ENCODE peak calls at places on chromosomes 16 and 17, in ten cellular contexts. D, E, U, G, T, M, Z, K, C and P are unnamed samples.

GRCh38 chr17:81329927-81330883 is 35.1 kb upstream of the SLC38A10 start:
- DNase-seq in D (no peak), E (no peak), U (no peak), G (no peak), T (no peak), M (no peak), Z (no peak), K (no peak), C (peak), P (peak)

GRCh38 chr16:63315229-63315628 is 1279.0 kb upstream of the CDH8 start:
- DNase-seq in D (no peak), E (peak), U (no peak), G (no peak), T (no peak), M (no peak), Z (no peak), K (no peak), C (peak), P (peak)

GRCh38 chr17:76293106-76293505 is 15.0 kb downstream of the QRICH2 start:
- DNase-seq in D (no peak), E (no peak), U (no peak), G (no peak), T (no peak), M (no peak), Z (no peak), K (no peak), C (no peak), P (no peak)

GRCh38 chr17:32516450-32516849 is 29.7 kb downstream of the CDK5R1 start:
- DNase-seq in D (no peak), E (no peak), U (no peak), G (no peak), T (no peak), M (no peak), Z (no peak), K (no peak), C (no peak), P (no peak)

GRCh38 chr16:4244881-4245280 is 3.0 kb upstream of the SRL start:
- DNase-seq in D (no peak), E (no peak), U (no peak), G (no peak), T (no peak), M (no peak), Z (no peak), K (no peak), C (no peak), P (no peak)

GRCh38 chr17:30112794-30113193 is 3.8 kb upstream of the NSRP1 start:
- DNase-seq in D (no peak), E (no peak), U (no peak), G (no peak), T (no peak), M (no peak), Z (no peak), K (no peak), C (no peak), P (no peak)

GRCh38 chr17:7293131-7293557 is 1.3 kb downstream of the YBX2 start:
- DNase-seq in D (peak), E (no peak), U (no peak), G (no peak), T (no peak), M (no peak), Z (no peak), K (no peak), C (no peak), P (no peak)

GRCh38 chr16:5042574-5043171 is 8.9 kb upstream of the NAGPA start:
- DNase-seq in D (no peak), E (no peak), U (no peak), G (no peak), T (no peak), M (no peak), Z (no peak), K (no peak), C (peak), P (peak)

GRCh38 chr17:62761884-62762283 is 46.2 kb downstream of the MARCHF10 start:
- DNase-seq in D (no peak), E (no peak), U (no peak), G (no peak), T (no peak), M (no peak), Z (peak), K (no peak), C (no peak), P (no peak)

GRCh38 chr17:2624292-2624731 is 30.9 kb downstream of the PAFAH1B1 start:
- DNase-seq in D (no peak), E (no peak), U (no peak), G (no peak), T (no peak), M (no peak), Z (no peak), K (no peak), C (no peak), P (no peak)

GRCh38 chr17:51256101-51256500 is 3.7 kb downstream of the MBTD1 start:
- DNase-seq in D (no peak), E (no peak), U (no peak), G (no peak), T (no peak), M (no peak), Z (no peak), K (no peak), C (peak), P (peak)

GRCh38 chr16:4052801-4053662 is 63.2 kb downstream of the ADCY9 start:
- DNase-seq in D (peak), E (peak), U (no peak), G (peak), T (no peak), M (no peak), Z (peak), K (no peak), C (no peak), P (no peak)

GRCh38 chr17:33322063-33322462 is 29.0 kb upstream of the ASIC2 start:
- DNase-seq in D (no peak), E (no peak), U (no peak), G (no peak), T (no peak), M (no peak), Z (no peak), K (no peak), C (no peak), P (no peak)

GRCh38 chr16:85413713-85414663 is 199.1 kb upstream of the GSE1 start:
- DNase-seq in D (no peak), E (no peak), U (no peak), G (peak), T (no peak), M (no peak), Z (no peak), K (no peak), C (no peak), P (no peak)

GRCh38 chr17:45809484-45809883 is 25.4 kb downstream of the CRHR1 start:
- DNase-seq in D (no peak), E (no peak), U (no peak), G (no peak), T (no peak), M (no peak), Z (no peak), K (no peak), C (no peak), P (no peak)

GRCh38 chr17:68178831-68179230 is 69.0 kb upstream of the AMZ2 start:
- DNase-seq in D (no peak), E (no peak), U (no peak), G (no peak), T (no peak), M (no peak), Z (no peak), K (no peak), C (no peak), P (no peak)

GRCh38 chr17:61579961-61580360 is 11.1 kb downstream of the NACA2 start:
- DNase-seq in D (peak), E (no peak), U (no peak), G (no peak), T (no peak), M (no peak), Z (peak), K (no peak), C (peak), P (peak)

GRCh38 chr17:7840875-7841274 is 6.9 kb downstream of the KDM6B start:
- DNase-seq in D (no peak), E (no peak), U (no peak), G (no peak), T (no peak), M (no peak), Z (no peak), K (no peak), C (no peak), P (no peak)

GRCh38 chr17:81162491-81162890 is 2.8 kb upstream of the PVALEF start:
- DNase-seq in D (no peak), E (no peak), U (no peak), G (no peak), T (no peak), M (no peak), Z (no peak), K (no peak), C (no peak), P (no peak)

GRCh38 chr17:64155090-64155630 is 25.2 kb upstream of the ERN1 start:
- DNase-seq in D (no peak), E (no peak), U (no peak), G (no peak), T (no peak), M (no peak), Z (no peak), K (no peak), C (no peak), P (no peak)

GRCh38 chr17:41639492-41640473 is 15.4 kb upstream of the KRT17 start:
- DNase-seq in D (peak), E (no peak), U (no peak), G (no peak), T (no peak), M (no peak), Z (no peak), K (no peak), C (no peak), P (peak)

GRCh38 chr16:27432600-27432957 is 30.6 kb downstream of the IL21R start:
- DNase-seq in D (peak), E (no peak), U (no peak), G (no peak), T (no peak), M (no peak), Z (no peak), K (no peak), C (no peak), P (no peak)

GRCh38 chr16:68147438-68147837 is 62.3 kb downstream of the NFATC3 start:
- DNase-seq in D (no peak), E (no peak), U (no peak), G (no peak), T (no peak), M (no peak), Z (no peak), K (no peak), C (no peak), P (no peak)

GRCh38 chr16:22188595-22189442 is 17.3 kb upstream of the EEF2K start:
- DNase-seq in D (peak), E (peak), U (peak), G (peak), T (peak), M (peak), Z (peak), K (peak), C (peak), P (peak)

GRCh38 chr16:2854700-2855309 is 3.2 kb downstream of the PRSS22 start:
- DNase-seq in D (no peak), E (no peak), U (no peak), G (no peak), T (no peak), M (no peak), Z (no peak), K (no peak), C (no peak), P (no peak)

GRCh38 chr16:68073902-68074760 is 11.0 kb upstream of the NFATC3 start:
- DNase-seq in D (no peak), E (no peak), U (no peak), G (no peak), T (no peak), M (no peak), Z (no peak), K (no peak), C (no peak), P (no peak)

GRCh38 chr17:67555855-67556254 is 161.9 kb upstream of the NOL11 start:
- DNase-seq in D (no peak), E (no peak), U (no peak), G (no peak), T (no peak), M (no peak), Z (no peak), K (no peak), C (no peak), P (no peak)

GRCh38 chr16:89102035-89102776 is 8.6 kb downstream of the ACSF3 start:
- DNase-seq in D (no peak), E (no peak), U (no peak), G (peak), T (no peak), M (no peak), Z (no peak), K (no peak), C (no peak), P (no peak)

GRCh38 chr16:24152826-24153225 is 103.3 kb upstream of the CACNG3 start:
- DNase-seq in D (no peak), E (no peak), U (no peak), G (no peak), T (no peak), M (no peak), Z (no peak), K (no peak), C (peak), P (no peak)

GRCh38 chr16:82091225-82091624 is 56.2 kb downstream of the HSD17B2 start:
- DNase-seq in D (peak), E (no peak), U (no peak), G (no peak), T (no peak), M (no peak), Z (no peak), K (no peak), C (peak), P (no peak)